ENCODE peak calls at places on chromosomes 13 and 19, in six cellular contexts. V is SK-N-SH, G is GM12878, W is A549, I is K562, B is HepG2. E is an unnamed sample.

GRCh38 chr13:109764474-109765292 is 21.7 kb downstream of the IRS2 start:
- DNase-seq in I (no peak), G (no peak), B (no peak), V (peak; percentile 64), W (no peak), E (no peak)

GRCh38 chr19:16040642-16041041 is 35.7 kb upstream of the TPM4 start:
- DNase-seq in G (no peak), I (no peak), W (no peak), V (no peak), B (peak; percentile 49), E (no peak)

GRCh38 chr19:19782783-19783182 is 38.8 kb downstream of the ZNF506 start:
- DNase-seq in I (no peak), G (no peak), B (no peak), W (no peak), V (no peak), E (no peak)

GRCh38 chr13:29830000-29830399 is 20.4 kb downstream of the UBL3 start:
- DNase-seq in I (no peak), B (no peak), G (no peak), W (no peak), V (no peak), E (no peak)

GRCh38 chr19:33860691-33861090 is 64.0 kb downstream of the KCTD15 start:
- DNase-seq in I (no peak), V (no peak), B (no peak), G (no peak), W (no peak), E (no peak)

GRCh38 chr19:49421039-49421877 is 2.0 kb downstream of the PTH2 start:
- DNase-seq in V (peak; percentile 95), G (no peak), B (no peak), I (peak; percentile 96), W (no peak), E (peak; percentile 79)

GRCh38 chr19:10079031-10079453 is 7.1 kb upstream of the SHFL start:
- DNase-seq in V (no peak), W (no peak), B (peak; percentile 58), G (no peak), I (no peak), E (no peak)

GRCh38 chr19:31461814-31462539 is 112.7 kb upstream of the TSHZ3 start:
- DNase-seq in V (no peak), G (no peak), W (no peak), I (no peak), B (no peak), E (no peak)

GRCh38 chr19:49064768-49065611 is at the start of gene NTF4:
- DNase-seq in B (peak; percentile 20), I (peak; percentile 46), W (peak; percentile 61), V (peak; percentile 88), G (no peak), E (no peak)

GRCh38 chr19:51690359-51691121 is 2.6 kb upstream of the SPACA6 start:
- DNase-seq in V (peak; percentile 84), B (no peak), I (peak; percentile 91), W (peak; percentile 91), G (no peak), E (no peak)

GRCh38 chr13:69291292-69291906 is 816.2 kb upstream of the ATXN8OS start:
- DNase-seq in V (no peak), G (no peak), W (no peak), B (no peak), I (no peak), E (no peak)

GRCh38 chr19:48896191-48896720 is 2.3 kb downstream of the TULP2 start:
- DNase-seq in B (no peak), V (peak; percentile 90), I (peak; percentile 84), W (no peak), G (no peak), E (peak; percentile 96)

GRCh38 chr19:1026189-1027019 is at the start of gene CNN2:
- DNase-seq in G (no peak), W (peak; percentile 69), B (peak; percentile 64), I (peak; percentile 88), V (peak; percentile 87), E (peak; percentile 92)

GRCh38 chr19:49811328-49811727 is 1.8 kb downstream of the FUZ start:
- DNase-seq in W (no peak), G (no peak), I (no peak), B (no peak), V (no peak), E (no peak)

GRCh38 chr19:48568345-48568886 is 16.4 kb downstream of the SULT2B1 start:
- DNase-seq in I (peak; percentile 52), B (peak; percentile 61), W (peak; percentile 91), V (peak; percentile 68), G (no peak), E (no peak)

GRCh38 chr19:13137290-13137794 is 12.8 kb downstream of the STX10 start:
- DNase-seq in W (no peak), V (no peak), G (no peak), B (no peak), I (no peak), E (no peak)

GRCh38 chr13:26112843-26113242 is 61.0 kb upstream of the SHISA2 start:
- DNase-seq in G (no peak), B (no peak), V (no peak), W (no peak), I (no peak), E (no peak)

GRCh38 chr13:102872131-102872530 is 26.3 kb downstream of the ERCC5 start:
- DNase-seq in G (no peak), V (no peak), B (no peak), W (no peak), I (no peak), E (no peak)

GRCh38 chr19:3176715-3177501 is 1.7 kb upstream of the S1PR4 start:
- DNase-seq in I (peak; percentile 85), W (peak; percentile 80), V (no peak), B (no peak), G (no peak), E (no peak)

GRCh38 chr19:42420055-42420544 is 7.1 kb downstream of the LIPE start:
- DNase-seq in V (peak; percentile 76), B (peak; percentile 80), G (no peak), W (peak; percentile 100), I (peak; percentile 89), E (no peak)

GRCh38 chr19:17969096-17969792 is 2.3 kb downstream of the KCNN1 start:
- DNase-seq in V (no peak), G (no peak), B (no peak), W (no peak), I (no peak), E (no peak)

GRCh38 chr13:94080527-94080926 is 399.0 kb downstream of the DCT start:
- DNase-seq in G (no peak), B (no peak), I (no peak), V (no peak), W (no peak), E (no peak)

GRCh38 chr13:99312493-99312883 is 5.3 kb upstream of the GPR183 start:
- DNase-seq in B (no peak), W (no peak), V (peak; percentile 18), G (no peak), I (no peak), E (no peak)

GRCh38 chr19:36266375-36266961 is 51.6 kb downstream of the ZNF146 start:
- DNase-seq in V (no peak), I (peak; percentile 89), B (no peak), G (no peak), W (no peak), E (no peak)

GRCh38 chr19:36259211-36259610 is 44.3 kb downstream of the ZNF146 start:
- DNase-seq in V (no peak), W (no peak), I (no peak), G (no peak), B (no peak), E (no peak)

GRCh38 chr19:36267061-36267845 is 52.3 kb downstream of the ZNF146 start:
- DNase-seq in I (no peak), G (no peak), W (no peak), V (no peak), B (no peak), E (no peak)

GRCh38 chr19:36265856-36266374 is 51.0 kb downstream of the ZNF146 start:
- DNase-seq in G (no peak), I (no peak), W (no peak), V (no peak), B (no peak), E (no peak)

GRCh38 chr19:36265064-36265463 is 50.2 kb downstream of the ZNF146 start:
- DNase-seq in W (no peak), I (no peak), G (no peak), V (no peak), B (no peak), E (no peak)
- H3K4me3 ChIP-seq in W (no peak overlapping the region), I (no peak overlapping the region), G (no peak overlapping the region), V (no peak overlapping the region), B (no peak overlapping the region), E (no peak overlapping the region)

GRCh38 chr13:19864018-19864338 is 529 bp upstream of the ZMYM5 start:
- DNase-seq in G (no peak), W (no peak), V (peak; percentile 75), B (no peak), I (peak; percentile 61), E (no peak)
- TF ChIP-seq CHD2 in G (no peak), W (no peak), V (no peak), B (no peak), I (no peak), E (no peak)

GRCh38 chr19:6272411-6272791 is 7.4 kb downstream of the MLLT1 start:
- DNase-seq in G (no peak), W (no peak), B (no peak), I (peak; percentile 39), V (peak; percentile 66), E (no peak)
- H3K4me3 ChIP-seq in G (no peak overlapping the region), W (no peak overlapping the region), B (no peak overlapping the region), I (peak overlapping the region; percentile 21), V (peak overlapping the region; percentile 18), E (no peak overlapping the region)

GRCh38 chr19:55273978-55274707 is 5.8 kb downstream of the HSPBP1 start:
- DNase-seq in G (no peak), W (no peak), V (no peak), B (no peak), I (no peak), E (no peak)

GRCh38 chr19:55276720-55277430 is 3.0 kb downstream of the HSPBP1 start:
- DNase-seq in I (no peak), W (no peak), V (no peak), G (no peak), B (no peak), E (no peak)

GRCh38 chr19:55277494-55277893 is 2.4 kb downstream of the HSPBP1 start:
- DNase-seq in B (no peak), G (no peak), I (no peak), W (no peak), V (no peak), E (no peak)

GRCh38 chr19:55278391-55279135 is 1.3 kb downstream of the HSPBP1 start:
- DNase-seq in I (no peak), V (no peak), B (no peak), W (no peak), G (no peak), E (no peak)

DNA sequence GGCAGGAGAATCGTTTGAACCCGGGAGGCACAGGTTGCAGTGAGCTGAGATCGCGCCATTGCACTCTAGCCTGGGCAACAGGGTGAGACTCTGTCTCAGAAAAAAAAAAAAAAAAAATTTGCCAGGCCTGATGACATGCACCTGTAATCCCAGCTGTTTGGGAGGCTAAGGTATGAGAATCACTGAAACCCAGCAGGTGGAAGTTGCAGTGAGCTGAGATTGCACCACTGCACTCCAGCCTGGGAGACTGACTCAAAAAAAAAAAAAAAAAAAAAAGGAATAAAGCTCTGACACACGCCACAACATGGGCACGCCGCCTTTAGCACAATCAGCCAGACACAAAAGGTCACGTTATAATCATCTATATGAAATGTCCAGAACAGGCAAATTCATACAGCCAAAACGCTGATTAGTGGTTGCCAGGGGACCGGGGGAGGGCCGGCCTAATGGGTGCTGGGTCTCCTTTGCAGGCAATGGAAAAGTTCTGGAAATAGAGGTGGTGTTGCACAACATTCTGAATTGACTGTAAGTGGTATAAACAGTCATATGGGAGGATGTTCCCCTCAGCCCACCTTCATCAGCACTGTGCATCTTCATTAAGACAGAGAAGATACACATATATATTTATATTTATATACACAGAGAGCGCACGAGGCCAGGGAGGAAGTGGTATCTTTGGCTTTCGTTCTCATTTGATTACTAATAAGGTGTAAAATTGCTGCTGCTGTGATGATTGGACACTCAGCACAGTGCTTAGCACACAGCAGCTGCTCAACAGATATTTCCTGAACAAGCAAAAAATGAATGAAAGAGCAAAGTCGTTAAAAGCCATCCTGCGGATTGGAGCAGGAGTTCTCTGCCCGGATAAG is 3.8 kb downstream of the HSPBP1 start:
- DNase-seq in V (no peak), W (no peak), G (no peak), I (no peak), B (no peak), E (no peak)
- TF ChIP-seq CHD2 in V (no peak), W (no peak), G (no peak), I (no peak), B (no peak), E (no peak)